ENCODE peak calls at places on chromosomes 2 and 18, in four cellular contexts. C is ovary, K is upper lobe of left lung, Q is NCI-H1105 treated with DMSO at 0.1 percent for 48 hours. W is an unnamed sample.

GRCh38 chr2:215772003-215772402 is 241.3 kb downstream of the MREG start:
- DNase-seq in K (no peak), Q (no peak), C (no peak), W (no peak)

GRCh38 chr2:216298719-216299118 is 73.6 kb downstream of the MARCHF4 start:
- DNase-seq in K (no peak), Q (no peak), C (no peak), W (peak; percentile 26)

GRCh38 chr2:135585586-135585985 is 54.3 kb downstream of the R3HDM1 start:
- DNase-seq in Q (no peak), C (no peak), K (no peak), W (no peak)

GRCh38 chr2:26477911-26478253 is at the start of gene OTOF:
- DNase-seq in Q (no peak), K (no peak), C (peak; percentile 41), W (peak; percentile 80)

GRCh38 chr2:240286596-240286995 is 146.1 kb upstream of the OTOS start:
- DNase-seq in K (no peak), Q (no peak), C (no peak), W (no peak)

GRCh38 chr2:163157891-163158511 is 319.4 kb upstream of the KCNH7 start:
- DNase-seq in C (no peak), K (no peak), Q (no peak), W (no peak)

GRCh38 chr18:22293417-22293816 is 124.0 kb downstream of the GATA6 start:
- DNase-seq in C (no peak), Q (no peak), K (no peak), W (peak; percentile 54)

GRCh38 chr2:115036818-115037217 is 594.4 kb downstream of the DPP10 start:
- DNase-seq in Q (no peak), C (no peak), K (no peak), W (no peak)

GRCh38 chr2:3628241-3628679 is 29.7 kb upstream of the ALLC start:
- DNase-seq in Q (no peak), K (no peak), C (no peak), W (peak; percentile 33)

GRCh38 chr18:60599995-60600394 is 227.4 kb upstream of the MC4R start:
- DNase-seq in C (no peak), K (no peak), Q (no peak), W (no peak)

GRCh38 chr2:102385522-102385921 is 29.9 kb downstream of the IL18R1 start:
- DNase-seq in C (no peak), K (peak; percentile 40), Q (no peak), W (no peak)

GRCh38 chr18:75130591-75131274 is 78.2 kb downstream of the PTGR3 start:
- DNase-seq in Q (no peak), C (no peak), K (no peak), W (no peak)

GRCh38 chr18:9477509-9477908 is 2.2 kb downstream of the RALBP1 start:
- DNase-seq in K (no peak), Q (no peak), C (no peak), W (no peak)

GRCh38 chr18:68148862-68149261 is 566.0 kb downstream of the TMX3 start:
- DNase-seq in C (no peak), Q (peak; percentile 46), K (no peak), W (no peak)

W was measured in adrenal gland.